ENCODE peak calls at places on chromosomes 4 and X, in eight cellular contexts. One of them, this sample, is unnamed.

GRCh38 chr4:6875431-6875831 is 34.2 kb upstream of the TBC1D14 start:
- DNase-seq in thoracic aorta: no peak
- DNase-seq in kidney: no peak
- DNase-seq in activated CD4-positive, CD25-positive, alpha-beta regulatory T cell treated with anti-CD3 and anti-CD28 coated beads, Interleukin-2, amount 50 U/mL, for 72 hours: no peak
- DNase-seq in omental fat pad: no peak
- DNase-seq in central memory CD4-positive, alpha-beta T cell: no peak
- DNase-seq in germinal center: peak
- DNase-seq in mesendoderm: no peak
- DNase-seq in this sample: no peak

GRCh38 chrX:17020828-17021821 is 74.7 kb downstream of the REPS2 start:
- DNase-seq in thoracic aorta: no peak
- DNase-seq in kidney: no peak
- DNase-seq in activated CD4-positive, CD25-positive, alpha-beta regulatory T cell treated with anti-CD3 and anti-CD28 coated beads, Interleukin-2, amount 50 U/mL, for 72 hours: no peak
- DNase-seq in omental fat pad: no peak
- DNase-seq in central memory CD4-positive, alpha-beta T cell: no peak
- DNase-seq in germinal center: no peak
- DNase-seq in mesendoderm: no peak
- DNase-seq in this sample: no peak

GRCh38 chrX:64230123-64230970 is at the start of gene ASB12:
- DNase-seq in thoracic aorta: no peak
- DNase-seq in kidney: no peak
- DNase-seq in activated CD4-positive, CD25-positive, alpha-beta regulatory T cell treated with anti-CD3 and anti-CD28 coated beads, Interleukin-2, amount 50 U/mL, for 72 hours: no peak
- DNase-seq in omental fat pad: no peak
- DNase-seq in central memory CD4-positive, alpha-beta T cell: no peak
- DNase-seq in germinal center: no peak
- DNase-seq in mesendoderm: no peak
- DNase-seq in this sample: no peak

GRCh38 chrX:136028383-136028984 is 43.2 kb downstream of the SLC9A6 start:
- DNase-seq in thoracic aorta: no peak
- DNase-seq in kidney: no peak
- DNase-seq in activated CD4-positive, CD25-positive, alpha-beta regulatory T cell treated with anti-CD3 and anti-CD28 coated beads, Interleukin-2, amount 50 U/mL, for 72 hours: no peak
- DNase-seq in omental fat pad: no peak
- DNase-seq in central memory CD4-positive, alpha-beta T cell: peak
- DNase-seq in germinal center: peak
- DNase-seq in mesendoderm: peak
- DNase-seq in this sample: no peak

GRCh38 chr4:82559735-82560120 is 2.1 kb downstream of the TMEM150C start:
- DNase-seq in thoracic aorta: no peak
- DNase-seq in kidney: no peak
- DNase-seq in activated CD4-positive, CD25-positive, alpha-beta regulatory T cell treated with anti-CD3 and anti-CD28 coated beads, Interleukin-2, amount 50 U/mL, for 72 hours: no peak
- DNase-seq in omental fat pad: no peak
- DNase-seq in central memory CD4-positive, alpha-beta T cell: no peak
- DNase-seq in germinal center: no peak
- DNase-seq in mesendoderm: peak
- DNase-seq in this sample: no peak

GRCh38 chr4:81003549-81004240 is 26.8 kb upstream of the BMP3 start:
- DNase-seq in thoracic aorta: no peak
- DNase-seq in kidney: no peak
- DNase-seq in activated CD4-positive, CD25-positive, alpha-beta regulatory T cell treated with anti-CD3 and anti-CD28 coated beads, Interleukin-2, amount 50 U/mL, for 72 hours: no peak
- DNase-seq in omental fat pad: no peak
- DNase-seq in central memory CD4-positive, alpha-beta T cell: no peak
- DNase-seq in germinal center: peak
- DNase-seq in mesendoderm: peak
- DNase-seq in this sample: no peak

GRCh38 chr4:150583287-150584197 is 1.6 kb downstream of the MAB21L2 start:
- DNase-seq in thoracic aorta: no peak
- DNase-seq in kidney: peak
- DNase-seq in activated CD4-positive, CD25-positive, alpha-beta regulatory T cell treated with anti-CD3 and anti-CD28 coated beads, Interleukin-2, amount 50 U/mL, for 72 hours: no peak
- DNase-seq in omental fat pad: no peak
- DNase-seq in central memory CD4-positive, alpha-beta T cell: no peak
- DNase-seq in germinal center: no peak
- DNase-seq in mesendoderm: peak
- DNase-seq in this sample: no peak

GRCh38 chr4:186927624-186928023 is 204.0 kb upstream of the FAT1 start:
- DNase-seq in thoracic aorta: no peak
- DNase-seq in kidney: no peak
- DNase-seq in activated CD4-positive, CD25-positive, alpha-beta regulatory T cell treated with anti-CD3 and anti-CD28 coated beads, Interleukin-2, amount 50 U/mL, for 72 hours: no peak
- DNase-seq in omental fat pad: no peak
- DNase-seq in central memory CD4-positive, alpha-beta T cell: no peak
- DNase-seq in germinal center: no peak
- DNase-seq in mesendoderm: no peak
- DNase-seq in this sample: no peak

GRCh38 chrX:154358829-154359228 is 15.6 kb downstream of the FLNA start:
- DNase-seq in thoracic aorta: no peak
- DNase-seq in kidney: no peak
- DNase-seq in activated CD4-positive, CD25-positive, alpha-beta regulatory T cell treated with anti-CD3 and anti-CD28 coated beads, Interleukin-2, amount 50 U/mL, for 72 hours: no peak
- DNase-seq in omental fat pad: no peak
- DNase-seq in central memory CD4-positive, alpha-beta T cell: no peak
- DNase-seq in germinal center: no peak
- DNase-seq in mesendoderm: no peak
- DNase-seq in this sample: no peak

GRCh38 chr4:10917475-10918103 is 233.0 kb upstream of the CLNK start:
- DNase-seq in thoracic aorta: no peak
- DNase-seq in kidney: no peak
- DNase-seq in activated CD4-positive, CD25-positive, alpha-beta regulatory T cell treated with anti-CD3 and anti-CD28 coated beads, Interleukin-2, amount 50 U/mL, for 72 hours: no peak
- DNase-seq in omental fat pad: no peak
- DNase-seq in central memory CD4-positive, alpha-beta T cell: no peak
- DNase-seq in germinal center: no peak
- DNase-seq in mesendoderm: no peak
- DNase-seq in this sample: no peak

GRCh38 chr4:52317981-52318380 is 266.9 kb downstream of the SPATA18 start:
- DNase-seq in thoracic aorta: no peak
- DNase-seq in kidney: no peak
- DNase-seq in activated CD4-positive, CD25-positive, alpha-beta regulatory T cell treated with anti-CD3 and anti-CD28 coated beads, Interleukin-2, amount 50 U/mL, for 72 hours: no peak
- DNase-seq in omental fat pad: no peak
- DNase-seq in central memory CD4-positive, alpha-beta T cell: no peak
- DNase-seq in germinal center: no peak
- DNase-seq in mesendoderm: no peak
- DNase-seq in this sample: no peak

GRCh38 chr4:146224331-146224966 is 10.1 kb downstream of the REELD1 start:
- DNase-seq in thoracic aorta: no peak
- DNase-seq in kidney: no peak
- DNase-seq in activated CD4-positive, CD25-positive, alpha-beta regulatory T cell treated with anti-CD3 and anti-CD28 coated beads, Interleukin-2, amount 50 U/mL, for 72 hours: no peak
- DNase-seq in omental fat pad: no peak
- DNase-seq in central memory CD4-positive, alpha-beta T cell: no peak
- DNase-seq in germinal center: no peak
- DNase-seq in mesendoderm: no peak
- DNase-seq in this sample: no peak

GRCh38 chr4:168817418-168817817 is 192.6 kb downstream of the CBR4 start:
- DNase-seq in thoracic aorta: no peak
- DNase-seq in kidney: no peak
- DNase-seq in activated CD4-positive, CD25-positive, alpha-beta regulatory T cell treated with anti-CD3 and anti-CD28 coated beads, Interleukin-2, amount 50 U/mL, for 72 hours: no peak
- DNase-seq in omental fat pad: no peak
- DNase-seq in central memory CD4-positive, alpha-beta T cell: no peak
- DNase-seq in germinal center: no peak
- DNase-seq in mesendoderm: no peak
- DNase-seq in this sample: no peak

GRCh38 chr4:4782969-4783368 is 76.5 kb upstream of the MSX1 start:
- DNase-seq in thoracic aorta: no peak
- DNase-seq in kidney: no peak
- DNase-seq in activated CD4-positive, CD25-positive, alpha-beta regulatory T cell treated with anti-CD3 and anti-CD28 coated beads, Interleukin-2, amount 50 U/mL, for 72 hours: no peak
- DNase-seq in omental fat pad: no peak
- DNase-seq in central memory CD4-positive, alpha-beta T cell: no peak
- DNase-seq in germinal center: no peak
- DNase-seq in mesendoderm: no peak
- DNase-seq in this sample: no peak

GRCh38 chrX:154131955-154132354 is 12.1 kb upstream of the OPN1LW start:
- DNase-seq in thoracic aorta: no peak
- DNase-seq in kidney: no peak
- DNase-seq in activated CD4-positive, CD25-positive, alpha-beta regulatory T cell treated with anti-CD3 and anti-CD28 coated beads, Interleukin-2, amount 50 U/mL, for 72 hours: no peak
- DNase-seq in omental fat pad: no peak
- DNase-seq in central memory CD4-positive, alpha-beta T cell: no peak
- DNase-seq in germinal center: no peak
- DNase-seq in mesendoderm: no peak
- DNase-seq in this sample: no peak

GRCh38 chrX:103248553-103248952 is 6.4 kb downstream of the TCEAL8 start:
- DNase-seq in thoracic aorta: no peak
- DNase-seq in kidney: no peak
- DNase-seq in activated CD4-positive, CD25-positive, alpha-beta regulatory T cell treated with anti-CD3 and anti-CD28 coated beads, Interleukin-2, amount 50 U/mL, for 72 hours: no peak
- DNase-seq in omental fat pad: no peak
- DNase-seq in central memory CD4-positive, alpha-beta T cell: no peak
- DNase-seq in germinal center: peak
- DNase-seq in mesendoderm: no peak
- DNase-seq in this sample: no peak

GRCh38 chrX:104372547-104372946 is 117.8 kb upstream of the ESX1 start:
- DNase-seq in thoracic aorta: no peak
- DNase-seq in kidney: no peak
- DNase-seq in activated CD4-positive, CD25-positive, alpha-beta regulatory T cell treated with anti-CD3 and anti-CD28 coated beads, Interleukin-2, amount 50 U/mL, for 72 hours: no peak
- DNase-seq in omental fat pad: no peak
- DNase-seq in central memory CD4-positive, alpha-beta T cell: no peak
- DNase-seq in germinal center: no peak
- DNase-seq in mesendoderm: no peak
- DNase-seq in this sample: no peak

GRCh38 chr4:153467154-153467896 is 1.2 kb downstream of the TMEM131L start:
- DNase-seq in thoracic aorta: no peak
- DNase-seq in kidney: peak
- DNase-seq in activated CD4-positive, CD25-positive, alpha-beta regulatory T cell treated with anti-CD3 and anti-CD28 coated beads, Interleukin-2, amount 50 U/mL, for 72 hours: peak
- DNase-seq in omental fat pad: no peak
- DNase-seq in central memory CD4-positive, alpha-beta T cell: peak
- DNase-seq in germinal center: peak
- DNase-seq in mesendoderm: peak
- DNase-seq in this sample: peak

GRCh38 chr4:20299515-20299914 is 47.8 kb downstream of the SLIT2 start:
- DNase-seq in thoracic aorta: no peak
- DNase-seq in kidney: no peak
- DNase-seq in activated CD4-positive, CD25-positive, alpha-beta regulatory T cell treated with anti-CD3 and anti-CD28 coated beads, Interleukin-2, amount 50 U/mL, for 72 hours: no peak
- DNase-seq in omental fat pad: no peak
- DNase-seq in central memory CD4-positive, alpha-beta T cell: no peak
- DNase-seq in germinal center: no peak
- DNase-seq in mesendoderm: peak
- DNase-seq in this sample: no peak

GRCh38 chr4:86963697-86964096 is 28.9 kb downstream of the AFF1 start:
- DNase-seq in thoracic aorta: no peak
- DNase-seq in kidney: no peak
- DNase-seq in activated CD4-positive, CD25-positive, alpha-beta regulatory T cell treated with anti-CD3 and anti-CD28 coated beads, Interleukin-2, amount 50 U/mL, for 72 hours: no peak
- DNase-seq in omental fat pad: no peak
- DNase-seq in central memory CD4-positive, alpha-beta T cell: no peak
- DNase-seq in germinal center: no peak
- DNase-seq in mesendoderm: no peak
- DNase-seq in this sample: no peak

GRCh38 chrX:70255452-70255851 is 4.6 kb downstream of the P2RY4 start:
- DNase-seq in thoracic aorta: no peak
- DNase-seq in kidney: no peak
- DNase-seq in activated CD4-positive, CD25-positive, alpha-beta regulatory T cell treated with anti-CD3 and anti-CD28 coated beads, Interleukin-2, amount 50 U/mL, for 72 hours: no peak
- DNase-seq in omental fat pad: no peak
- DNase-seq in central memory CD4-positive, alpha-beta T cell: no peak
- DNase-seq in germinal center: no peak
- DNase-seq in mesendoderm: no peak
- DNase-seq in this sample: no peak

GRCh38 chrX:24173115-24173847 is 23.8 kb downstream of the ZFX start:
- DNase-seq in thoracic aorta: no peak
- DNase-seq in kidney: no peak
- DNase-seq in activated CD4-positive, CD25-positive, alpha-beta regulatory T cell treated with anti-CD3 and anti-CD28 coated beads, Interleukin-2, amount 50 U/mL, for 72 hours: no peak
- DNase-seq in omental fat pad: no peak
- DNase-seq in central memory CD4-positive, alpha-beta T cell: no peak
- DNase-seq in germinal center: no peak
- DNase-seq in mesendoderm: no peak
- DNase-seq in this sample: no peak

GRCh38 chrX:134625315-134625718 is 33.0 kb downstream of the PLAC1 start:
- DNase-seq in thoracic aorta: no peak
- DNase-seq in kidney: no peak
- DNase-seq in activated CD4-positive, CD25-positive, alpha-beta regulatory T cell treated with anti-CD3 and anti-CD28 coated beads, Interleukin-2, amount 50 U/mL, for 72 hours: no peak
- DNase-seq in omental fat pad: no peak
- DNase-seq in central memory CD4-positive, alpha-beta T cell: no peak
- DNase-seq in germinal center: no peak
- DNase-seq in mesendoderm: no peak
- DNase-seq in this sample: no peak

GRCh38 chr4:108536577-108536976 is 83.8 kb upstream of the RPL34 start:
- DNase-seq in thoracic aorta: no peak
- DNase-seq in kidney: no peak
- DNase-seq in activated CD4-positive, CD25-positive, alpha-beta regulatory T cell treated with anti-CD3 and anti-CD28 coated beads, Interleukin-2, amount 50 U/mL, for 72 hours: no peak
- DNase-seq in omental fat pad: no peak
- DNase-seq in central memory CD4-positive, alpha-beta T cell: no peak
- DNase-seq in germinal center: no peak
- DNase-seq in mesendoderm: no peak
- DNase-seq in this sample: no peak